ENCODE peak calls at places on chromosomes 16 and 17, in nine cellular contexts. R, B, P, A, T, I, W, H and Y are unnamed samples.

GRCh38 chr16:10600792-10601443 is 20.5 kb upstream of the EMP2 start:
- DNase-seq in I (no peak), B (no peak), A (peak), P (peak), R (no peak), W (no peak), H (no peak), T (no peak), Y (no peak)

GRCh38 chr17:60247836-60248461 is 98.2 kb downstream of the CA4 start:
- DNase-seq in T (no peak), B (no peak), P (no peak), A (no peak), I (no peak), R (no peak), W (no peak), H (no peak), Y (no peak)

GRCh38 chr17:62581769-62582168 is 45.7 kb upstream of the MRC2 start:
- DNase-seq in P (no peak), B (no peak), A (no peak), T (no peak), I (no peak), H (no peak), W (no peak), R (no peak), Y (no peak)

GRCh38 chr17:57926723-57927047 is 28.5 kb downstream of the CUEDC1 start:
- DNase-seq in R (no peak), W (no peak), A (no peak), I (no peak), H (no peak), T (no peak), B (no peak), P (no peak), Y (no peak)

GRCh38 chr17:77863814-77864161 is 94.7 kb upstream of the TNRC6C start:
- DNase-seq in R (no peak), P (no peak), T (peak), I (no peak), W (peak), A (no peak), H (no peak), B (no peak), Y (no peak)

GRCh38 chr17:61000911-61001310 is 323.3 kb downstream of the BCAS3 start:
- DNase-seq in T (no peak), I (no peak), R (no peak), H (peak), P (peak), W (no peak), B (no peak), A (no peak), Y (no peak)

GRCh38 chr16:84844049-84844350 is 24.2 kb downstream of the CRISPLD2 start:
- DNase-seq in A (no peak), I (peak), P (no peak), T (peak), W (no peak), H (no peak), R (no peak), B (no peak), Y (no peak)

GRCh38 chr16:66131895-66132294 is 234.6 kb upstream of the CDH5 start:
- DNase-seq in I (no peak), B (no peak), T (no peak), P (peak), R (no peak), A (no peak), H (no peak), W (no peak), Y (no peak)

GRCh38 chr17:16568541-16569357 is at the start of gene ZNF287:
- DNase-seq in T (peak), P (peak), R (peak), H (peak), I (peak), B (peak), W (peak), A (peak), Y (peak)

GRCh38 chr17:50101346-50102163 is 6.4 kb downstream of the PDK2 start:
- DNase-seq in B (no peak), I (peak), W (peak), H (peak), R (no peak), P (peak), T (peak), A (peak), Y (no peak)

GRCh38 chr17:62704381-62704971 is 77.0 kb downstream of the MRC2 start:
- DNase-seq in T (peak), R (no peak), A (no peak), H (peak), W (no peak), I (peak), B (no peak), P (peak), Y (peak)

GRCh38 chr16:20918486-20919239 is 18.1 kb downstream of the LYRM1 start:
- DNase-seq in T (no peak), W (peak), B (no peak), P (peak), R (no peak), I (peak), A (peak), H (no peak), Y (no peak)

GRCh38 chr17:77107506-77108433 is 33.0 kb upstream of the SEC14L1 start:
- DNase-seq in A (no peak), R (no peak), P (peak), T (peak), B (peak), W (no peak), H (no peak), I (no peak), Y (no peak)

DNA sequence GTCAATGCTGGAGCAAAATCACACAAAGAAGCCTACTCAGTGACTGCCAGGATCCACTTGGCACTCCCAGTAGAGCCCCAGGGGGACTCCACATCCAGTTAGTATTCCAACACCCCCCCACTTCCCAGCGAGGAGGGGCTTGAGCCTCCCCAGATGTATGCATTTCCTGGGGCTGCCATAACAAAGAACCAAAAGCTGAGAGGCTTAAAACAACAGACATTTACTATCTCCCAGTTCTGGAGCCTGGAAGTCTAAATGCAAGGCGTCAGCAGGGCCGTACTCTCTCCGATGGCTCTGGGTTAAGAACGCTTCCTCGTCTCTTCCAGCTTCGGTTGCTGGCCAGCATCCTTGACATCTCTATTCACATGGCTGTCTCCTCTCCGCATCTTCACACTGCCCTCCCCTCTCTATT is 23.0 kb upstream of the GNA13 start:
- DNase-seq in P (no peak), T (no peak), I (no peak), R (no peak), A (no peak), W (no peak), H (peak), B (no peak), Y (no peak)
- H3K27ac ChIP-seq in P (no peak), T (peak), I (peak), R (no peak), A (no peak), W (peak), H (peak), B (no peak), Y (no peak)

DNA sequence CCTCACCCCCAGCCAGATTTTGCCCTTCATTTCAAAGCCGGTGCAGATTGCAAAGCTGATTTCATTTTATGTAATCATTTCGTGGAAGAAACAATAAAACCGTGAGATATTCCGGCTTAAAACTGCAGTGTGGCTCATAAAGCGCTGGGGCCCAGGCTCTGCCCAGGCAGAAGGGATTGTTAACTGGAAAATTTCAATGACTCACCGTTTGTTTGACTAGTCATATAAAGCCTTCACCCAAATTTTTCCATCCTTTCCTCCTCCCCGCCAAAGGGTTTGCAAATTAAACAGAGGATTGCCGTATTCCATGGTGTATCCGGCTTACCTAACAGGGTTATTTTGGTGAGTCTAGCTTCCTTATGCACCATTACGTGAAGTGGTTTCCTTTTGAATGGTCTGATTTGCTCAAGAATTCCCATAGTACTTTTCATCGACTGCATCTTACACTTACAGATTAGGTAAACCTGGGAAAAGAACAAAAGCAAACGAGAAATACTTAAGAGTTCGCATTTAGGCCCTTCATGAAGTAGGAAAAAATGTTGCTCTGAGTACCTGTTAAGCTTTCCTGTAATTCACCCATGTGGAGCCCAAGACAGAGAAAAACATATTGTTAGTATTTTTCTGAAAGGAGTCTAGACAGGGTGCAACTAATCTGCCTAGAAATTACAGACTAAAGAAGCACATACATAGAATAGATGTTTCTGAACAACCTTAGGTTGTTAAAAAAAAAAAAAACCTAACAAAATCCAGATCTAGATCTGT is 949 bp upstream of the GSPT1 start:
- DNase-seq in I (no peak), W (no peak), B (no peak), R (no peak), P (peak), T (peak), A (no peak), H (no peak), Y (peak)
- H3K27ac ChIP-seq in I (peak), W (peak), B (peak), R (peak), P (peak), T (peak), A (peak), H (peak), Y (peak)

DNA sequence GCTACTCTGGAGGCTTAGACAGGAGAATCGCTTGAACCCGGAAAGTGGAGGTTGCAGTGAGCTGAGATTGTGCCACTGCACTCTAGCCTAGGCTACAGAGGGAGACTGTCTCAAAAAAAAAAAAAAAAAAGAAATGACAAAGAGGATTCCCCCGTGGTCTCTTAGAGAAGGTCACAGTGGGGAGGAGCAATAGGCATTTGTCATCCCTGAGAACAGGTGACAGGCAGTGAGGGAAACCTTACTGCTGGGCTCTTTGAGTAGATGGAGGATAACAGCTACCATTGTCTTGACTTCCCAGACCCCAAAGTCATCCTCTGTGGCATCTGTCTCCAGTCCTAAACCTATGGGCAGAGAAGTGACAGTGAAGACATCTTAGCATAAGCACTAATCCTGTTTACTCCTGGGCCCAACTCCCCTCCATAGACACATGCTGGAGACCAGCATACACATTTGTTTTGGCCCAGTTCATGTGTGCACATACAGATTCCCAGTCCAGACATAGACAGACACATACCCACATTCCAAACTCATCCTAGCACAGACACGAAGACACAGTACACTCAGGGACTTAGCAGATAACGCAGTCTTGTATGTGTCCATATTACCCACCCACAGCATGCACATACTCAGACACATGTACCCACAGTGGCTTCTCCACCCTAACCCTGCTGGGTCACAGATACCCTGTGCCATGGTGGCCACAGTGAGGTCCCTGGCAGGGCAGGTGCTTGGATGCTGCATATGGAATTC is 2.7 kb downstream of the ESRP2 start:
- DNase-seq in B (no peak), A (no peak), P (no peak), W (no peak), T (no peak), I (peak), H (no peak), R (no peak), Y (no peak)
- H3K27ac ChIP-seq in B (peak), A (peak), P (no peak), W (no peak), T (peak), I (no peak), H (peak), R (peak), Y (peak)

GRCh38 chr16:14672403-14672971 is 21.6 kb downstream of the PLA2G10 start:
- DNase-seq in R (no peak), B (no peak), W (no peak), I (no peak), A (peak), T (peak), H (no peak), P (no peak), Y (no peak)
- H3K27ac ChIP-seq in R (no peak), B (no peak), W (no peak), I (no peak), A (no peak), T (peak), H (no peak), P (no peak), Y (no peak)

GRCh38 chr16:70752381-70752780 is 48.6 kb downstream of the VAC14 start:
- DNase-seq in W (no peak), R (no peak), P (no peak), H (no peak), B (no peak), T (no peak), I (no peak), A (no peak), Y (no peak)

GRCh38 chr16:70754371-70754770 is 46.6 kb downstream of the VAC14 start:
- DNase-seq in W (peak), I (no peak), P (no peak), A (peak), R (no peak), H (no peak), T (no peak), B (no peak), Y (no peak)

GRCh38 chr16:70753694-70754325 is 47.1 kb downstream of the VAC14 start:
- DNase-seq in W (peak), I (no peak), A (no peak), R (no peak), B (no peak), H (no peak), P (no peak), T (no peak), Y (no peak)

GRCh38 chr16:70751593-70751992 is 49.4 kb downstream of the VAC14 start:
- DNase-seq in W (no peak), P (no peak), A (no peak), T (peak), H (no peak), R (no peak), I (no peak), B (no peak), Y (no peak)

GRCh38 chr16:70753228-70753627 is 47.7 kb downstream of the VAC14 start:
- DNase-seq in R (no peak), B (no peak), T (no peak), P (no peak), W (no peak), I (no peak), A (no peak), H (no peak), Y (peak)
- H3K27ac ChIP-seq in R (no peak), B (no peak), T (no peak), P (no peak), W (no peak), I (no peak), A (no peak), H (no peak), Y (no peak)

GRCh38 chr17:72891627-72892026 is 200.9 kb downstream of the SLC39A11 start:
- DNase-seq in B (no peak), H (no peak), A (no peak), R (no peak), T (no peak), P (no peak), I (no peak), W (no peak), Y (no peak)

GRCh38 chr17:72887917-72888316 is 204.6 kb downstream of the SLC39A11 start:
- DNase-seq in T (no peak), P (peak), R (no peak), W (no peak), H (no peak), A (no peak), I (no peak), B (no peak), Y (no peak)

GRCh38 chr17:72886622-72887021 is 205.9 kb downstream of the SLC39A11 start:
- DNase-seq in B (no peak), W (no peak), I (no peak), A (no peak), P (no peak), T (no peak), R (no peak), H (no peak), Y (no peak)

GRCh38 chr17:72887322-72887721 is 205.2 kb downstream of the SLC39A11 start:
- DNase-seq in P (no peak), A (no peak), I (no peak), H (no peak), T (no peak), W (no peak), R (no peak), B (no peak), Y (no peak)

DNA sequence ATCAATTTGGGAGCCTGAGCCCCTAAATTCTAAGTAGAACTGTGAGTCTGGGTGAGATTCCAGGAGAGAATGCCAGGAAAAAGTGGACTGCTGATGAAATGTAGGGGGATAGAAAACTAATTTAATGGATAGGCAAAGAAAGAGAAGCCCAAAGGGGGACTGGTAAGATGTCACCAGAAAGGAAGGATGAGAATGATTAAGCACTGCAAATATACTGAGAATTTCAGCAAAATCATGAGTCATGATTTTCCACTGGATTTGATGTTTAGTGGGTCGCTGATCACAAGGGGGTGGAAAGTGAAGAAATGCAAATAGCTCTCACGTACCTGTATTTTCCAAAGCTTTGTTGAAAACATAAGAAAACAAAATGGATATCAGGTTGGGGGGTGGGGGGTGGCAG is 201.8 kb downstream of the SLC39A11 start:
- DNase-seq in A (no peak), T (no peak), B (no peak), P (peak), R (no peak), I (no peak), W (no peak), H (no peak), Y (no peak)
- H3K27ac ChIP-seq in A (no peak), T (no peak), B (no peak), P (no peak), R (no peak), I (no peak), W (no peak), H (no peak), Y (no peak)

GRCh38 chr17:10117581-10118001 is 80.8 kb downstream of the GAS7 start:
- DNase-seq in R (no peak), A (peak), T (peak), B (no peak), W (peak), H (peak), I (peak), P (peak), Y (no peak)

GRCh38 chr17:10115536-10115932 is 82.9 kb downstream of the GAS7 start:
- DNase-seq in R (no peak), B (no peak), H (no peak), A (no peak), W (no peak), T (no peak), I (no peak), P (no peak), Y (no peak)

GRCh38 chr17:10116267-10116666 is 82.1 kb downstream of the GAS7 start:
- DNase-seq in T (no peak), B (no peak), H (no peak), P (no peak), A (no peak), W (no peak), I (peak), R (no peak), Y (no peak)

GRCh38 chr17:10117085-10117484 is 81.3 kb downstream of the GAS7 start:
- DNase-seq in A (no peak), P (no peak), T (no peak), R (no peak), W (no peak), H (no peak), B (no peak), I (no peak), Y (no peak)

GRCh38 chr17:10116676-10117075 is 81.7 kb downstream of the GAS7 start:
- DNase-seq in H (no peak), A (no peak), P (no peak), R (no peak), W (no peak), T (no peak), I (no peak), B (no peak), Y (no peak)
- H3K27ac ChIP-seq in H (no peak), A (peak), P (no peak), R (no peak), W (peak), T (no peak), I (peak), B (no peak), Y (no peak)

GRCh38 chr17:80793851-80794267 is 197.8 kb upstream of the CHMP6 start:
- DNase-seq in H (no peak), I (peak), B (no peak), W (no peak), A (no peak), T (no peak), R (no peak), P (peak), Y (no peak)

GRCh38 chr17:80795737-80796136 is 195.9 kb upstream of the CHMP6 start:
- DNase-seq in A (peak), W (peak), T (no peak), R (no peak), B (no peak), P (no peak), H (no peak), I (peak), Y (no peak)

GRCh38 chr17:80793421-80793820 is 198.2 kb upstream of the CHMP6 start:
- DNase-seq in A (no peak), P (no peak), W (no peak), T (no peak), H (no peak), R (no peak), I (peak), B (no peak), Y (no peak)

GRCh38 chr17:80795090-80795609 is 196.5 kb upstream of the CHMP6 start:
- DNase-seq in P (no peak), R (no peak), W (no peak), T (no peak), A (no peak), H (no peak), B (no peak), I (peak), Y (no peak)

GRCh38 chr17:80794281-80795089 is 197.2 kb upstream of the CHMP6 start:
- DNase-seq in W (no peak), I (peak), H (no peak), B (no peak), R (no peak), T (no peak), P (no peak), A (no peak), Y (no peak)
- H3K27ac ChIP-seq in W (no peak), I (peak), H (no peak), B (no peak), R (no peak), T (peak), P (peak), A (no peak), Y (no peak)